ENCODE peak calls at places on chromosome 6, in five cellular contexts. I is mesenchymal stem cell; Z is CD8-positive, alpha-beta T cell; L is foreskin keratinocyte; T is ELR. N is an unnamed sample.

GRCh38 chr6:74764486-74764885 is 441.4 kb downstream of the COL12A1 start:
- DNase-seq in L (no peak), I (peak; percentile 13), T (no peak), Z (no peak), N (no peak)

GRCh38 chr6:41636803-41637178 is 1.5 kb upstream of the MDFI start:
- DNase-seq in T (peak; percentile 56), L (peak; percentile 86), Z (no peak), I (peak; percentile 51), N (peak; percentile 91)

GRCh38 chr6:66675906-66676305 is 968.9 kb upstream of the EYS start:
- DNase-seq in Z (no peak), I (no peak), L (no peak), T (no peak), N (no peak)

GRCh38 chr6:157232161-157232895 is 91.0 kb downstream of the TMEM242 start:
- DNase-seq in T (no peak), I (no peak), L (no peak), Z (no peak), N (no peak)

GRCh38 chr6:3643921-3644320 is 107.6 kb downstream of the PXDC1 start:
- DNase-seq in I (no peak), T (no peak), L (no peak), Z (no peak), N (no peak)

GRCh38 chr6:35690484-35690883 is 1.8 kb upstream of the FKBP5 start:
- DNase-seq in L (no peak), T (no peak), I (no peak), Z (no peak), N (no peak)

GRCh38 chr6:27078734-27079357 is 168.7 kb upstream of the PRSS16 start:
- DNase-seq in L (peak; percentile 69), T (peak; percentile 73), Z (peak; percentile 29), I (peak; percentile 73), N (peak; percentile 58)

GRCh38 chr6:155381856-155382690 is 67.8 kb upstream of the TFB1M start:
- DNase-seq in I (peak; percentile 42), L (peak; percentile 49), T (peak; percentile 56), Z (no peak), N (peak; percentile 30)

GRCh38 chr6:116278478-116278822 is 1.3 kb downstream of the TSPYL1 start:
- DNase-seq in L (no peak), T (no peak), I (no peak), Z (no peak), N (no peak)

GRCh38 chr6:75855047-75855446 is 106.0 kb downstream of the MYO6 start:
- DNase-seq in I (peak; percentile 64), L (no peak), T (peak; percentile 81), Z (no peak), N (peak; percentile 20)

GRCh38 chr6:170257376-170257775 is 33.5 kb downstream of the DLL1 start:
- DNase-seq in T (no peak), L (no peak), Z (no peak), I (no peak), N (peak; percentile 12)

GRCh38 chr6:89369009-89369408 is 16.5 kb upstream of the UBE2J1 start:
- DNase-seq in I (peak; percentile 50), L (peak; percentile 49), T (peak; percentile 65), Z (no peak), N (peak; percentile 54)

GRCh38 chr6:34358389-34358906 is 34.0 kb downstream of the NUDT3 start:
- DNase-seq in I (no peak), T (peak; percentile 43), Z (no peak), L (no peak), N (no peak)

GRCh38 chr6:89385156-89385667 is 26.9 kb downstream of the RRAGD start:
- DNase-seq in L (peak; percentile 93), I (no peak), T (peak; percentile 52), Z (no peak), N (peak; percentile 81)

GRCh38 chr6:125511809-125512341 is 210.1 kb upstream of the HDDC2 start:
- DNase-seq in I (peak; percentile 53), Z (no peak), L (no peak), T (no peak), N (no peak)

GRCh38 chr6:107550241-107550840 is 60.4 kb downstream of the SOBP start:
- DNase-seq in I (no peak), L (no peak), Z (no peak), T (no peak), N (no peak)

GRCh38 chr6:114375803-114376202 is 33.0 kb upstream of the HS3ST5 start:
- DNase-seq in L (no peak), I (no peak), T (no peak), Z (no peak), N (no peak)

GRCh38 chr6:117989086-117989485 is 82.0 kb downstream of the SLC35F1 start:
- DNase-seq in L (no peak), Z (no peak), T (no peak), I (no peak), N (no peak)

GRCh38 chr6:157235600-157236039 is 87.7 kb downstream of the TMEM242 start:
- DNase-seq in Z (peak; percentile 46), T (peak; percentile 69), I (peak; percentile 60), L (no peak), N (peak; percentile 16)

GRCh38 chr6:167757821-167758220 is 68.9 kb upstream of the AFDN start:
- DNase-seq in L (no peak), T (no peak), Z (no peak), I (no peak), N (no peak)

GRCh38 chr6:73722318-73723060 is 26.5 kb downstream of the CD109 start:
- DNase-seq in L (peak; percentile 89), Z (no peak), I (peak; percentile 95), T (peak; percentile 98), N (peak; percentile 87)

GRCh38 chr6:139577124-139577800 is 202.8 kb upstream of the CITED2 start:
- DNase-seq in I (no peak), Z (no peak), L (peak; percentile 52), T (peak; percentile 46), N (peak; percentile 21)

GRCh38 chr6:156731436-156731835 is 45.7 kb upstream of the ARID1B start:
- DNase-seq in I (peak; percentile 27), L (peak; percentile 58), T (peak; percentile 70), Z (no peak), N (peak; percentile 67)

GRCh38 chr6:620950-621349 is 36.0 kb downstream of the HUS1B start:
- DNase-seq in L (no peak), I (no peak), Z (no peak), T (no peak), N (no peak)

N was measured in mammary epithelial cell.